ENCODE peak calls at places on chromosome 7, in nine cellular contexts. L, Y, Q, A, M, N, G, Z and T are unnamed samples.

GRCh38 chr7:158023563-158024350 is 563.9 kb downstream of the PTPRN2 start:
- DNase-seq in L (no peak), N (peak), M (no peak), Q (no peak), Z (no peak), G (no peak), Y (no peak), A (no peak), T (no peak)

GRCh38 chr7:7918736-7919448 is 49.7 kb upstream of the GLCCI1 start:
- DNase-seq in A (no peak), Q (no peak), L (no peak), N (no peak), M (no peak), Y (no peak), G (no peak), Z (no peak), T (no peak)

GRCh38 chr7:80781146-80781545 is 137.7 kb downstream of the SEMA3C start:
- DNase-seq in Q (no peak), L (no peak), N (no peak), Y (no peak), Z (no peak), G (no peak), M (no peak), A (no peak), T (no peak)

GRCh38 chr7:158432369-158433270 is 155.0 kb downstream of the PTPRN2 start:
- DNase-seq in Y (peak), Q (peak), Z (no peak), L (peak), A (no peak), N (peak), G (no peak), M (no peak), T (peak)

GRCh38 chr7:151110941-151111645 is 24.8 kb downstream of the AGAP3 start:
- DNase-seq in L (peak), Z (peak), M (peak), G (peak), Y (peak), Q (no peak), N (peak), A (peak), T (no peak)

GRCh38 chr7:30460246-30460633 is 18.3 kb downstream of the NOD1 start:
- DNase-seq in M (no peak), G (no peak), N (no peak), L (no peak), A (no peak), Y (no peak), Q (no peak), Z (no peak), T (no peak)

GRCh38 chr7:52944916-52945315 is 90.5 kb upstream of the POM121L12 start:
- DNase-seq in Y (no peak), A (no peak), L (peak), Z (no peak), N (no peak), Q (peak), M (no peak), G (no peak), T (no peak)

GRCh38 chr7:33841658-33842057 is 63.7 kb upstream of the BMPER start:
- DNase-seq in Z (no peak), A (no peak), N (peak), Y (no peak), L (peak), M (no peak), Q (no peak), G (no peak), T (peak)

GRCh38 chr7:91082854-91083495 is 181.3 kb upstream of the FZD1 start:
- DNase-seq in Y (no peak), A (no peak), M (no peak), G (no peak), L (peak), Q (no peak), N (no peak), Z (no peak), T (no peak)

GRCh38 chr7:103851357-103851756 is 138.1 kb downstream of the RELN start:
- DNase-seq in G (no peak), Q (no peak), A (no peak), Y (no peak), Z (no peak), N (no peak), M (no peak), L (peak), T (no peak)

GRCh38 chr7:65250216-65250615 is 123.4 kb upstream of the ZNF92 start:
- DNase-seq in Q (no peak), G (no peak), L (no peak), A (no peak), M (no peak), N (no peak), Y (peak), Z (no peak), T (no peak)

GRCh38 chr7:157416011-157416410 is 79.2 kb downstream of the DNAJB6 start:
- DNase-seq in M (no peak), L (no peak), G (no peak), Z (no peak), Y (no peak), A (no peak), N (no peak), Q (no peak), T (no peak)

GRCh38 chr7:34748244-34749039 is 90.4 kb downstream of the NPSR1 start:
- DNase-seq in M (peak), G (no peak), A (no peak), Z (no peak), L (peak), Q (peak), N (no peak), Y (peak), T (peak)

GRCh38 chr7:42714361-42714760 is 197.5 kb downstream of the C7orf25 start:
- DNase-seq in Y (no peak), N (no peak), Z (no peak), L (no peak), G (no peak), Q (no peak), M (no peak), A (no peak), T (no peak)

GRCh38 chr7:12494354-12495024 is 76.0 kb upstream of the SCIN start:
- DNase-seq in Y (no peak), Q (no peak), Z (no peak), M (no peak), L (no peak), A (no peak), N (no peak), G (no peak), T (no peak)

GRCh38 chr7:91034459-91035368 is 229.5 kb upstream of the FZD1 start:
- DNase-seq in L (peak), A (no peak), N (no peak), G (no peak), Z (no peak), Y (peak), Q (peak), M (no peak), T (no peak)

GRCh38 chr7:155935005-155935557 is 122.8 kb upstream of the SHH start:
- DNase-seq in Z (no peak), N (no peak), M (no peak), Y (no peak), G (no peak), A (no peak), Q (no peak), L (no peak), T (no peak)

GRCh38 chr7:105364748-105365147 is 24.0 kb downstream of the SRPK2 start:
- DNase-seq in L (no peak), G (no peak), Z (no peak), A (no peak), M (no peak), N (no peak), Q (no peak), Y (no peak), T (no peak)

GRCh38 chr7:120949393-120949799 is 1.2 kb upstream of the ING3 start:
- DNase-seq in Q (no peak), Z (no peak), G (no peak), L (no peak), Y (no peak), M (no peak), N (no peak), A (no peak), T (no peak)

GRCh38 chr7:110119883-110120581 is 970.9 kb upstream of the LRRN3 start:
- DNase-seq in L (peak), Z (no peak), G (no peak), Y (no peak), A (no peak), M (no peak), Q (no peak), N (no peak), T (peak)

GRCh38 chr7:129853661-129854268 is 99.0 kb downstream of the UBE2H start:
- DNase-seq in L (peak), A (no peak), Q (no peak), M (no peak), G (no peak), Z (no peak), N (no peak), Y (no peak), T (peak)

GRCh38 chr7:152588350-152588749 is 87.6 kb downstream of the XRCC2 start:
- DNase-seq in Q (peak), A (no peak), Y (no peak), L (peak), G (no peak), Z (no peak), M (no peak), N (no peak), T (peak)

GRCh38 chr7:28990200-28990960 is 32.2 kb upstream of the TRIL start:
- DNase-seq in Z (no peak), M (peak), N (no peak), G (no peak), Y (no peak), Q (no peak), L (no peak), A (no peak), T (no peak)

GRCh38 chr7:15674586-15674985 is 11.9 kb downstream of the MEOX2 start:
- DNase-seq in L (no peak), Y (no peak), M (no peak), G (no peak), Z (no peak), Q (no peak), N (no peak), A (no peak), T (no peak)

GRCh38 chr7:27097686-27098492 is 2.1 kb upstream of the HOXA1 start:
- DNase-seq in M (no peak), A (no peak), Q (no peak), Y (peak), Z (no peak), N (peak), G (no peak), L (peak), T (no peak)

GRCh38 chr7:140923358-140924006 is 1.2 kb downstream of the BRAF start:
- DNase-seq in L (no peak), G (no peak), M (no peak), Z (no peak), A (no peak), Q (no peak), Y (peak), N (no peak), T (no peak)

GRCh38 chr7:85106719-85107118 is 80.1 kb downstream of the SEMA3D start:
- DNase-seq in A (no peak), Y (no peak), Q (no peak), G (no peak), L (no peak), M (no peak), N (no peak), Z (no peak), T (no peak)

GRCh38 chr7:84228526-84228925 is 33.9 kb upstream of the SEMA3A start:
- DNase-seq in M (no peak), G (no peak), L (no peak), N (no peak), A (no peak), Q (no peak), Y (no peak), Z (no peak), T (no peak)

GRCh38 chr7:41699532-41699931 is 3.4 kb downstream of the INHBA start:
- DNase-seq in Q (no peak), L (no peak), A (no peak), M (no peak), Y (no peak), G (no peak), N (no peak), Z (no peak), T (no peak)

DNA sequence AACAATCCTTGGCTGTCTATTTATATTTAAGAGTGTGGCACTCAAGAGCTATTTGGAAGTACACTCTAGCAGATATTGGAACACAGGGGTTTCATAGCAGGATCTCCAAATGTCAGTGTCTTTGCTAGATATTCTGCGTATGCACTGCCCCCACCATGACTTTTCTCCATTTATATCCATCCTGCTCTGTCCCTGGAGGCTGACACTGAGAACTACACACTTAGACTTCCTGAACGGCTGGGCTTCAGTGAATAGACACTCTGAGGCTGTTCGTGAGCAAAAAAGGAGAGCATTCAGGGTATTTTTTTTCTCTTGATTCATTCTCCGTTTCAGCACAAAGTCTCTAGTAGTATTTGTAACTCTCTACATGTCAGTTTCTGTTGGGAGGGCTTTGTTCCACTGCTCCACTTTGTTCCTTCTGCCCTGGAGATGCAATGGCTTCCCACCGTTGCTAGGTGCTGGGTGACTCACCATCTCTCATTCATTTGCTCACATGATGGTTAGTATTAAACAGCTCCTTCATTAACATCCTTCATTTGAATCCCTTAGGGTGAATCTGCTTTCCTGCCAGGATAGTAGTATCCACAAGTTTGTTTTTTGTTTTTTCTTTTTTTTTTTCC is 155.9 kb upstream of the SLC13A1 start:
- DNase-seq in Q (no peak), G (no peak), M (no peak), L (no peak), N (no peak), Z (no peak), A (no peak), Y (no peak), T (no peak)
- H3K27ac ChIP-seq in Q (no peak), G (no peak), M (no peak), L (no peak), N (no peak), Z (no peak), A (no peak), Y (no peak), T (no peak)

GRCh38 chr7:135853008-135853407 is 104.4 kb upstream of the FAM180A start:
- DNase-seq in A (no peak), G (no peak), M (no peak), N (no peak), Z (no peak), Y (no peak), Q (no peak), L (no peak), T (no peak)

GRCh38 chr7:135857519-135858274 is 109.1 kb upstream of the FAM180A start:
- DNase-seq in L (no peak), Y (no peak), N (no peak), G (no peak), Z (no peak), A (no peak), Q (no peak), M (no peak), T (no peak)

GRCh38 chr7:135856356-135857144 is 107.9 kb upstream of the FAM180A start:
- DNase-seq in Y (no peak), Q (no peak), G (no peak), L (peak), Z (no peak), N (no peak), M (no peak), A (no peak), T (no peak)

GRCh38 chr7:135855836-135856235 is 107.2 kb upstream of the FAM180A start:
- DNase-seq in Q (no peak), Z (no peak), Y (no peak), A (no peak), L (peak), G (no peak), M (no peak), N (no peak), T (peak)

GRCh38 chr7:135853499-135853898 is 104.9 kb upstream of the FAM180A start:
- DNase-seq in A (no peak), G (no peak), N (no peak), Z (no peak), Q (no peak), M (no peak), Y (no peak), L (peak), T (peak)
- H3K27ac ChIP-seq in A (peak), G (no peak), N (no peak), Z (no peak), Q (no peak), M (no peak), Y (no peak), L (no peak), T (peak)

GRCh38 chr7:127938588-127938987 is 92.6 kb downstream of the LRRC4 start:
- DNase-seq in L (peak), Y (no peak), A (no peak), M (no peak), Q (peak), Z (no peak), G (no peak), N (no peak), T (peak)

GRCh38 chr7:127937066-127937680 is 94.1 kb downstream of the LRRC4 start:
- DNase-seq in N (no peak), Z (no peak), L (no peak), Q (no peak), Y (peak), M (no peak), A (no peak), G (no peak), T (no peak)

GRCh38 chr7:127941471-127941870 is 89.8 kb downstream of the LRRC4 start:
- DNase-seq in N (no peak), A (no peak), L (no peak), Q (no peak), M (no peak), Z (no peak), G (no peak), Y (no peak), T (no peak)

GRCh38 chr7:127943541-127944521 is 87.4 kb downstream of the LRRC4 start:
- DNase-seq in N (no peak), Z (no peak), L (no peak), Y (no peak), M (no peak), A (no peak), G (no peak), Q (no peak), T (no peak)

DNA sequence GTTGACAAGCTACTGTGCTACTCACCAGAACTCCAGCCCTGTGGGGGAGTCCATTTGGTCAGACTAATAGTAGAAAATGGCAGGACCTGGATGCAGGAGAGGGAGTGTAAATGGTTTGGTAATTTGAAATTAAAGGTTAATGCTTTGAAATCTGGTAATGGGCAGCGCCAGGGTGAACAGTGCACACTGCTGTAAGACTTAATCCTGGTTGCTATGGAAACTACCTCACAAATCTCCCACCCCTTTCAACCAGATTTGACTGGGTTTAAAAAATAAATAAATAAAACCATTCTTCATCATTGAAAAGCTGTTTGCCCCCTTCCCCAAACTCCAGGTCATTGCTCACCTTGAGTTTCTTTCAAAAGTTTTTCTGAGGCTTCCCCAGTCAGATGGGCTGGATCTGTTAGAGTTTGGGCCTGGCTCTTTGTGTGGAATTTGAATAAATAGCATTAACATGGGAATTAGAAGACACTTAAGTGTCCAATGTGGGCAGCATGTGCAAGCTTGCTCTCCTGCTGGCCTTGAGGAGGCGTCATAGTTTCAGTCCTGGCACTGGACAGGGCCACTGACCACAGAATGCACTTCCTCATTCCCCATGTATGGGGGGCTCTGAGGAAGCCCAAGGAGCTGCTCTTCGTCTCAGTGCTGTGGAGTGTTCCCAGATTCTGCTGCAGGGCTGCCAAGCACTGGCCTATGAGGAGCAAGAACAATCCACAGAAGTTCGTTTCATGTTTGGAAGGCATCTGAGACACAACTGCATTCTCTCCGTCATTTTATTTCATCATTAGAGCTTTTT is 90.7 kb downstream of the LRRC4 start:
- DNase-seq in Z (no peak), Q (no peak), A (no peak), G (no peak), M (no peak), Y (no peak), N (no peak), L (no peak), T (no peak)
- H3K27ac ChIP-seq in Z (no peak), Q (no peak), A (no peak), G (no peak), M (no peak), Y (no peak), N (no peak), L (no peak), T (no peak)

GRCh38 chr7:75637854-75638606 is 100.7 kb downstream of the HIP1 start:
- DNase-seq in A (no peak), N (no peak), M (no peak), L (no peak), Z (no peak), Y (no peak), Q (no peak), G (no peak), T (no peak)

GRCh38 chr7:75639893-75640600 is 98.7 kb downstream of the HIP1 start:
- DNase-seq in A (no peak), Y (no peak), L (no peak), Z (no peak), M (no peak), Q (no peak), G (no peak), N (no peak), T (no peak)

GRCh38 chr7:75638607-75639070 is 100.1 kb downstream of the HIP1 start:
- DNase-seq in A (no peak), Y (peak), M (peak), Z (no peak), Q (no peak), L (peak), N (peak), G (no peak), T (no peak)

GRCh38 chr7:75642810-75643486 is 95.8 kb downstream of the HIP1 start:
- DNase-seq in A (no peak), N (no peak), Q (peak), Y (peak), Z (peak), M (peak), G (peak), L (peak), T (peak)

GRCh38 chr7:75639071-75639892 is 99.5 kb downstream of the HIP1 start:
- DNase-seq in Z (peak), N (peak), A (no peak), L (peak), Y (peak), Q (no peak), G (peak), M (peak), T (no peak)
- H3K27ac ChIP-seq in Z (no peak), N (peak), A (peak), L (peak), Y (no peak), Q (peak), G (no peak), M (peak), T (no peak)

GRCh38 chr7:71131256-71131752 is 640 bp upstream of the GALNT17 start:
- DNase-seq in Q (no peak), Z (no peak), N (peak), L (no peak), A (no peak), Y (peak), M (peak), G (no peak), T (no peak)
- H3K27ac ChIP-seq in Q (no peak), Z (no peak), N (peak), L (no peak), A (peak), Y (no peak), M (peak), G (no peak), T (no peak)

GRCh38 chr7:113774182-113774807 is 144.5 kb downstream of the PPP1R3A start:
- DNase-seq in L (peak), Z (no peak), N (no peak), G (no peak), Q (peak), Y (no peak), A (no peak), M (no peak), T (no peak)
- H3K27ac ChIP-seq in L (no peak), Z (no peak), N (no peak), G (no peak), Q (no peak), Y (no peak), A (no peak), M (no peak), T (no peak)

GRCh38 chr7:17371656-17372524 is 73.4 kb downstream of the AHR start:
- DNase-seq in G (no peak), Y (peak), Z (no peak), L (peak), N (no peak), A (no peak), Q (peak), M (no peak), T (peak)
- H3K27ac ChIP-seq in G (no peak), Y (no peak), Z (no peak), L (peak), N (peak), A (peak), Q (peak), M (no peak), T (peak)